ENCODE peak calls at places on chromosome 17, in six cellular contexts. Y, J, G, D, E and A are unnamed samples.

GRCh38 chr17:44315760-44316731 is 7.6 kb downstream of the RUNDC3A start:
- DNase-seq in E (no peak), Y (no peak), D (no peak), G (peak), J (no peak), A (peak)

GRCh38 chr17:36703860-36704266 is 102.5 kb downstream of the MRM1 start:
- DNase-seq in Y (peak), G (peak), J (no peak), D (peak), E (no peak), A (peak)

GRCh38 chr17:52147872-52148271 is 10.6 kb downstream of the CA10 start:
- DNase-seq in J (no peak), Y (peak), D (no peak), G (no peak), E (no peak), A (no peak)

GRCh38 chr17:27222515-27222914 is 71.4 kb upstream of the WSB1 start:
- DNase-seq in Y (no peak), J (no peak), G (no peak), D (no peak), E (no peak), A (no peak)

GRCh38 chr17:57518587-57519118 is 226.4 kb downstream of the CCDC182 start:
- DNase-seq in G (no peak), E (no peak), J (peak), D (no peak), Y (no peak), A (peak)

GRCh38 chr17:21330436-21331160 is 45.6 kb upstream of the KCNJ12 start:
- DNase-seq in D (no peak), E (no peak), G (no peak), J (no peak), Y (no peak), A (no peak)

GRCh38 chr17:76695059-76695892 is 15.5 kb downstream of the MXRA7 start:
- DNase-seq in J (no peak), E (no peak), G (no peak), Y (no peak), D (no peak), A (no peak)

GRCh38 chr17:77287432-77288068 is 146.8 kb downstream of the SEC14L1 start:
- DNase-seq in Y (peak), J (peak), E (no peak), G (peak), D (peak), A (peak)

GRCh38 chr17:19299214-19299747 is 62.1 kb downstream of the EPN2 start:
- DNase-seq in J (no peak), E (no peak), G (no peak), Y (no peak), D (no peak), A (peak)

GRCh38 chr17:81066072-81066471 is 31.1 kb downstream of the BAIAP2 start:
- DNase-seq in E (no peak), G (no peak), D (no peak), Y (no peak), J (peak), A (no peak)

GRCh38 chr17:20092973-20093626 is 83.9 kb downstream of the SPECC1 start:
- DNase-seq in D (no peak), J (no peak), E (no peak), G (no peak), Y (peak), A (no peak)

GRCh38 chr17:44967026-44967906 is 837 bp downstream of the C1QL1 start:
- DNase-seq in G (no peak), Y (no peak), D (no peak), E (no peak), J (no peak), A (peak)

GRCh38 chr17:50311483-50311882 is 34.4 kb upstream of the XYLT2 start:
- DNase-seq in D (no peak), G (no peak), J (no peak), Y (no peak), E (no peak), A (no peak)

GRCh38 chr17:49521521-49522185 is 26.6 kb downstream of the NGFR start:
- DNase-seq in E (no peak), D (peak), Y (no peak), G (no peak), J (no peak), A (no peak)

GRCh38 chr17:80146121-80147034 is 550 bp downstream of the EIF4A3 start:
- DNase-seq in D (peak), Y (peak), J (no peak), E (no peak), G (peak), A (peak)

GRCh38 chr17:71472809-71473789 is 647.7 kb upstream of the SOX9 start:
- DNase-seq in Y (peak), G (peak), D (peak), E (no peak), J (peak), A (peak)

GRCh38 chr17:82239401-82239925 is 10.6 kb downstream of the SLC16A3 start:
- DNase-seq in J (no peak), G (no peak), E (no peak), Y (no peak), D (peak), A (no peak)

GRCh38 chr17:50737118-50737698 is 17.8 kb downstream of the LUC7L3 start:
- DNase-seq in Y (no peak), G (no peak), E (no peak), D (no peak), J (no peak), A (no peak)

GRCh38 chr17:68247445-68248198 is at the start of gene AMZ2:
- DNase-seq in D (peak), E (peak), J (peak), G (peak), Y (peak), A (peak)

GRCh38 chr17:69236464-69236863 is 7.8 kb upstream of the ABCA10 start:
- DNase-seq in E (no peak), Y (no peak), D (no peak), G (no peak), J (no peak), A (no peak)

GRCh38 chr17:14320734-14321475 is 20.0 kb downstream of the HS3ST3B1 start:
- DNase-seq in D (peak), G (no peak), J (no peak), E (no peak), Y (no peak), A (peak)

GRCh38 chr17:50691550-50692447 is 15.9 kb downstream of the ANKRD40 start:
- DNase-seq in J (no peak), D (no peak), E (no peak), G (no peak), Y (no peak), A (no peak)

GRCh38 chr17:80890551-80890930 is 101.1 kb upstream of the CHMP6 start:
- DNase-seq in J (no peak), G (no peak), Y (no peak), D (no peak), E (no peak), A (no peak)

GRCh38 chr17:21301593-21302550 is 17.4 kb downstream of the MAP2K3 start:
- DNase-seq in E (no peak), D (no peak), G (no peak), J (no peak), Y (no peak), A (no peak)

GRCh38 chr17:27495460-27495859 is 39.2 kb downstream of the KSR1 start:
- DNase-seq in E (no peak), J (no peak), G (no peak), Y (no peak), D (no peak), A (no peak)